ENCODE peak calls at places on chromosomes 13 and 19, in six cellular contexts. One of them, this sample, is unnamed.

GRCh38 chr13:20340136-20340758 is 108.1 kb upstream of the GJB6 start:
- DNase-seq in MV-4-11: no peak
- DNase-seq in fibroblast of the conjunctiva: no peak
- DNase-seq in HFFc6: no peak
- DNase-seq in stomach: no peak
- DNase-seq in NCI-H1092: no peak
- DNase-seq in this sample: no peak

GRCh38 chr19:40356681-40357595 is 8.4 kb downstream of the PLD3 start:
- DNase-seq in MV-4-11: no peak
- DNase-seq in fibroblast of the conjunctiva: no peak
- DNase-seq in NCI-H1092: no peak
- DNase-seq in stomach: no peak
- DNase-seq in HFFc6: no peak
- DNase-seq in this sample: no peak

GRCh38 chr13:98158172-98158907 is 15.4 kb downstream of the FARP1 start:
- DNase-seq in MV-4-11: no peak
- DNase-seq in stomach: no peak
- DNase-seq in fibroblast of the conjunctiva: no peak
- DNase-seq in NCI-H1092: no peak
- DNase-seq in HFFc6: no peak
- DNase-seq in this sample: no peak

GRCh38 chr13:41456768-41457588 is at the start of gene RGCC:
- DNase-seq in stomach: peak
- DNase-seq in HFFc6: peak
- DNase-seq in NCI-H1092: no peak
- DNase-seq in fibroblast of the conjunctiva: no peak
- DNase-seq in MV-4-11: peak
- DNase-seq in this sample: no peak

GRCh38 chr13:114204894-114205293 is 25.8 kb downstream of the CFAP97D2 start:
- DNase-seq in fibroblast of the conjunctiva: no peak
- DNase-seq in stomach: no peak
- DNase-seq in HFFc6: no peak
- DNase-seq in MV-4-11: no peak
- DNase-seq in NCI-H1092: no peak
- DNase-seq in this sample: no peak

GRCh38 chr19:30651066-30651465 is 278.9 kb downstream of the ZNF536 start:
- DNase-seq in NCI-H1092: no peak
- DNase-seq in MV-4-11: no peak
- DNase-seq in fibroblast of the conjunctiva: no peak
- DNase-seq in HFFc6: no peak
- DNase-seq in stomach: no peak
- DNase-seq in this sample: no peak

GRCh38 chr13:62130016-62130970 is 714.6 kb upstream of the PCDH20 start:
- DNase-seq in fibroblast of the conjunctiva: no peak
- DNase-seq in stomach: no peak
- DNase-seq in NCI-H1092: no peak
- DNase-seq in HFFc6: no peak
- DNase-seq in MV-4-11: no peak
- DNase-seq in this sample: no peak

GRCh38 chr13:75492389-75492788 is 10.4 kb upstream of the TBC1D4 start:
- DNase-seq in fibroblast of the conjunctiva: no peak
- DNase-seq in HFFc6: peak
- DNase-seq in MV-4-11: peak
- DNase-seq in stomach: no peak
- DNase-seq in NCI-H1092: no peak
- DNase-seq in this sample: no peak

GRCh38 chr13:110816500-110816899 is 98.4 kb downstream of the ANKRD10 start:
- DNase-seq in stomach: no peak
- DNase-seq in MV-4-11: no peak
- DNase-seq in NCI-H1092: no peak
- DNase-seq in HFFc6: no peak
- DNase-seq in fibroblast of the conjunctiva: no peak
- DNase-seq in this sample: no peak

GRCh38 chr13:59721889-59722579 is 441.7 kb downstream of the DIAPH3 start:
- DNase-seq in MV-4-11: no peak
- DNase-seq in fibroblast of the conjunctiva: no peak
- DNase-seq in NCI-H1092: no peak
- DNase-seq in stomach: no peak
- DNase-seq in HFFc6: no peak
- DNase-seq in this sample: no peak

GRCh38 chr19:39008137-39008536 is 24.2 kb downstream of the FBXO27 start:
- DNase-seq in stomach: no peak
- DNase-seq in fibroblast of the conjunctiva: no peak
- DNase-seq in HFFc6: no peak
- DNase-seq in MV-4-11: no peak
- DNase-seq in NCI-H1092: no peak
- DNase-seq in this sample: no peak

GRCh38 chr13:48533986-48534600 is 1.2 kb upstream of the RCBTB2 start:
- DNase-seq in HFFc6: no peak
- DNase-seq in MV-4-11: peak
- DNase-seq in fibroblast of the conjunctiva: no peak
- DNase-seq in stomach: no peak
- DNase-seq in NCI-H1092: no peak
- DNase-seq in this sample: no peak

GRCh38 chr13:61406275-61406674 is 9.4 kb downstream of the PCDH20 start:
- DNase-seq in NCI-H1092: no peak
- DNase-seq in HFFc6: no peak
- DNase-seq in fibroblast of the conjunctiva: no peak
- DNase-seq in stomach: no peak
- DNase-seq in MV-4-11: no peak
- DNase-seq in this sample: no peak

GRCh38 chr19:55649579-55650557 is 1.9 kb downstream of the CCDC106 start:
- DNase-seq in NCI-H1092: no peak
- DNase-seq in stomach: no peak
- DNase-seq in MV-4-11: no peak
- DNase-seq in HFFc6: no peak
- DNase-seq in fibroblast of the conjunctiva: no peak
- DNase-seq in this sample: no peak

GRCh38 chr19:46147791-46148288 is at the start of gene IGFL2:
- DNase-seq in HFFc6: no peak
- DNase-seq in MV-4-11: no peak
- DNase-seq in NCI-H1092: no peak
- DNase-seq in stomach: no peak
- DNase-seq in fibroblast of the conjunctiva: no peak
- DNase-seq in this sample: no peak

GRCh38 chr13:102667023-102667422 is 27.8 kb downstream of the METTL21C start:
- DNase-seq in fibroblast of the conjunctiva: no peak
- DNase-seq in MV-4-11: no peak
- DNase-seq in stomach: no peak
- DNase-seq in NCI-H1092: no peak
- DNase-seq in HFFc6: no peak
- DNase-seq in this sample: no peak

GRCh38 chr13:73403362-73404150 is 344.8 kb downstream of the KLF5 start:
- DNase-seq in HFFc6: no peak
- DNase-seq in MV-4-11: no peak
- DNase-seq in NCI-H1092: no peak
- DNase-seq in stomach: no peak
- DNase-seq in fibroblast of the conjunctiva: no peak
- DNase-seq in this sample: no peak

GRCh38 chr13:62502606-62503005 is 1087.0 kb upstream of the PCDH20 start:
- DNase-seq in fibroblast of the conjunctiva: no peak
- DNase-seq in MV-4-11: no peak
- DNase-seq in stomach: no peak
- DNase-seq in NCI-H1092: no peak
- DNase-seq in HFFc6: no peak
- DNase-seq in this sample: no peak

GRCh38 chr13:101425623-101426022 is 9.3 kb upstream of the NALCN start:
- DNase-seq in fibroblast of the conjunctiva: no peak
- DNase-seq in MV-4-11: no peak
- DNase-seq in HFFc6: no peak
- DNase-seq in NCI-H1092: no peak
- DNase-seq in stomach: no peak
- DNase-seq in this sample: no peak

GRCh38 chr13:27147530-27148170 is 24.0 kb downstream of the USP12 start:
- DNase-seq in stomach: no peak
- DNase-seq in MV-4-11: peak
- DNase-seq in NCI-H1092: no peak
- DNase-seq in HFFc6: no peak
- DNase-seq in fibroblast of the conjunctiva: no peak
- DNase-seq in this sample: no peak

GRCh38 chr19:3844596-3844995 is 24.2 kb downstream of the ZFR2 start:
- DNase-seq in MV-4-11: no peak
- DNase-seq in NCI-H1092: no peak
- DNase-seq in HFFc6: no peak
- DNase-seq in stomach: no peak
- DNase-seq in fibroblast of the conjunctiva: no peak
- DNase-seq in this sample: no peak

GRCh38 chr19:1001538-1002166 is 1.4 kb downstream of the GRIN3B start:
- DNase-seq in HFFc6: no peak
- DNase-seq in MV-4-11: peak
- DNase-seq in NCI-H1092: no peak
- DNase-seq in stomach: peak
- DNase-seq in fibroblast of the conjunctiva: no peak
- DNase-seq in this sample: no peak

GRCh38 chr13:54210397-54211050 is 1181.9 kb downstream of the OLFM4 start:
- DNase-seq in MV-4-11: no peak
- DNase-seq in fibroblast of the conjunctiva: no peak
- DNase-seq in HFFc6: no peak
- DNase-seq in NCI-H1092: no peak
- DNase-seq in stomach: no peak
- DNase-seq in this sample: no peak

GRCh38 chr19:3359850-3360493 is 6.4 kb upstream of the NFIC start:
- DNase-seq in fibroblast of the conjunctiva: no peak
- DNase-seq in NCI-H1092: no peak
- DNase-seq in MV-4-11: no peak
- DNase-seq in stomach: no peak
- DNase-seq in HFFc6: no peak
- DNase-seq in this sample: no peak

GRCh38 chr19:17394891-17395415 is 957 bp upstream of the CCDC194 start:
- DNase-seq in stomach: peak
- DNase-seq in NCI-H1092: no peak
- DNase-seq in MV-4-11: peak
- DNase-seq in HFFc6: no peak
- DNase-seq in fibroblast of the conjunctiva: peak
- DNase-seq in this sample: no peak

GRCh38 chr19:35743640-35744306 is 1.4 kb downstream of the U2AF1L4 start:
- DNase-seq in fibroblast of the conjunctiva: no peak
- DNase-seq in HFFc6: no peak
- DNase-seq in stomach: no peak
- DNase-seq in MV-4-11: no peak
- DNase-seq in NCI-H1092: no peak
- DNase-seq in this sample: no peak

GRCh38 chr13:23752111-23753001 is 136.8 kb downstream of the MIPEP start:
- DNase-seq in fibroblast of the conjunctiva: no peak
- DNase-seq in stomach: no peak
- DNase-seq in MV-4-11: peak
- DNase-seq in NCI-H1092: no peak
- DNase-seq in HFFc6: no peak
- DNase-seq in this sample: no peak

GRCh38 chr13:107992542-107992941 is 222.8 kb downstream of the LIG4 start:
- DNase-seq in stomach: no peak
- DNase-seq in HFFc6: no peak
- DNase-seq in NCI-H1092: no peak
- DNase-seq in MV-4-11: no peak
- DNase-seq in fibroblast of the conjunctiva: no peak
- DNase-seq in this sample: no peak

GRCh38 chr13:27792393-27793218 is at the start of gene GSX1:
- DNase-seq in fibroblast of the conjunctiva: peak
- DNase-seq in MV-4-11: no peak
- DNase-seq in HFFc6: peak
- DNase-seq in stomach: peak
- DNase-seq in NCI-H1092: no peak
- DNase-seq in this sample: peak

GRCh38 chr13:81872581-81872980 is 1531.7 kb upstream of the SPRY2 start:
- DNase-seq in fibroblast of the conjunctiva: no peak
- DNase-seq in stomach: no peak
- DNase-seq in MV-4-11: peak
- DNase-seq in HFFc6: no peak
- DNase-seq in NCI-H1092: peak
- DNase-seq in this sample: no peak

GRCh38 chr13:45861352-45861751 is 9.8 kb upstream of the SIAH3 start:
- DNase-seq in stomach: no peak
- DNase-seq in fibroblast of the conjunctiva: no peak
- DNase-seq in HFFc6: no peak
- DNase-seq in NCI-H1092: no peak
- DNase-seq in MV-4-11: no peak
- DNase-seq in this sample: no peak

GRCh38 chr19:13693933-13694332 is 70.4 kb upstream of the MRI1 start:
- DNase-seq in fibroblast of the conjunctiva: no peak
- DNase-seq in MV-4-11: no peak
- DNase-seq in stomach: no peak
- DNase-seq in NCI-H1092: peak
- DNase-seq in HFFc6: no peak
- DNase-seq in this sample: no peak

GRCh38 chr13:85503797-85504196 is 295.4 kb downstream of the SLITRK6 start:
- DNase-seq in MV-4-11: no peak
- DNase-seq in fibroblast of the conjunctiva: no peak
- DNase-seq in stomach: no peak
- DNase-seq in HFFc6: peak
- DNase-seq in NCI-H1092: no peak
- DNase-seq in this sample: no peak

GRCh38 chr13:39515231-39515630 is 87.8 kb downstream of the LHFPL6 start:
- DNase-seq in NCI-H1092: no peak
- DNase-seq in MV-4-11: no peak
- DNase-seq in fibroblast of the conjunctiva: no peak
- DNase-seq in stomach: no peak
- DNase-seq in HFFc6: no peak
- DNase-seq in this sample: no peak

GRCh38 chr13:27455331-27455855 is 5.0 kb upstream of the MTIF3 start:
- DNase-seq in MV-4-11: no peak
- DNase-seq in stomach: no peak
- DNase-seq in HFFc6: no peak
- DNase-seq in fibroblast of the conjunctiva: no peak
- DNase-seq in NCI-H1092: no peak
- DNase-seq in this sample: no peak

GRCh38 chr19:12497032-12497431 is 12.4 kb upstream of the ZNF709 start:
- DNase-seq in NCI-H1092: no peak
- DNase-seq in fibroblast of the conjunctiva: no peak
- DNase-seq in stomach: no peak
- DNase-seq in HFFc6: no peak
- DNase-seq in MV-4-11: no peak
- DNase-seq in this sample: no peak

This sample was measured in brain pericyte.